ENCODE peak calls at places on chromosomes 6 and 20, in nine cellular contexts. X is fibroblast of mammary gland, W is mesendoderm, A is PC-3, N is left lung, P is stomach, C is BJ, Z is NT2/D1, O is tibial artery. D is an unnamed sample.

GRCh38 chr6:22838346-22838745 is 269.0 kb downstream of the HDGFL1 start:
- DNase-seq in X (peak), W (peak), A (no peak), N (no peak), P (no peak), C (no peak), Z (no peak), O (no peak), D (no peak)

GRCh38 chr20:24980321-24981053 is 12.1 kb downstream of the APMAP start:
- DNase-seq in X (no peak), W (no peak), A (no peak), N (peak), P (no peak), C (no peak), Z (no peak), O (no peak), D (no peak)

GRCh38 chr6:10595731-10596664 is 74.8 kb downstream of the GCNT2 start:
- DNase-seq in X (no peak), W (peak), A (peak), N (no peak), P (no peak), C (no peak), Z (peak), O (no peak), D (no peak)

GRCh38 chr20:11949711-11950110 is 32.0 kb downstream of the BTBD3 start:
- DNase-seq in X (no peak), W (no peak), A (no peak), N (no peak), P (no peak), C (no peak), Z (no peak), O (no peak), D (no peak)

GRCh38 chr20:63230800-63231268 is 4.9 kb upstream of the BIRC7 start:
- DNase-seq in X (peak), W (peak), A (peak), N (peak), P (peak), C (no peak), Z (no peak), O (peak), D (peak)

GRCh38 chr6:166747644-166748595 is 120.9 kb upstream of the RPS6KA2 start:
- DNase-seq in X (no peak), W (no peak), A (no peak), N (no peak), P (no peak), C (no peak), Z (no peak), O (no peak), D (no peak)

GRCh38 chr6:167907837-167908681 is 81.3 kb downstream of the AFDN start:
- DNase-seq in X (peak), W (peak), A (peak), N (no peak), P (no peak), C (no peak), Z (no peak), O (no peak), D (no peak)

GRCh38 chr6:111129003-111129402 is 41.7 kb downstream of the SLC16A10 start:
- DNase-seq in X (peak), W (no peak), A (no peak), N (no peak), P (peak), C (no peak), Z (no peak), O (peak), D (peak)

GRCh38 chr6:136309729-136310311 is 20.2 kb upstream of the BCLAF1 start:
- DNase-seq in X (no peak), W (no peak), A (no peak), N (no peak), P (no peak), C (no peak), Z (no peak), O (no peak), D (no peak)
- H3K4me3 ChIP-seq in X (no peak), W (no peak), A (no peak), N (no peak), P (no peak), C (no peak), Z (no peak), O (no peak), D (no peak)

GRCh38 chr6:5540375-5540774 is 279.1 kb downstream of the FARS2 start:
- DNase-seq in X (peak), W (no peak), A (no peak), N (no peak), P (no peak), C (no peak), Z (no peak), O (no peak), D (no peak)

GRCh38 chr6:5537967-5538366 is 276.7 kb downstream of the FARS2 start:
- DNase-seq in X (peak), W (no peak), A (peak), N (no peak), P (no peak), C (peak), Z (no peak), O (no peak), D (no peak)

GRCh38 chr6:5537132-5537531 is 275.8 kb downstream of the FARS2 start:
- DNase-seq in X (no peak), W (no peak), A (no peak), N (no peak), P (no peak), C (no peak), Z (no peak), O (no peak), D (no peak)

GRCh38 chr6:5541751-5542432 is 280.6 kb downstream of the FARS2 start:
- DNase-seq in X (peak), W (peak), A (peak), N (no peak), P (no peak), C (no peak), Z (peak), O (no peak), D (no peak)

DNA sequence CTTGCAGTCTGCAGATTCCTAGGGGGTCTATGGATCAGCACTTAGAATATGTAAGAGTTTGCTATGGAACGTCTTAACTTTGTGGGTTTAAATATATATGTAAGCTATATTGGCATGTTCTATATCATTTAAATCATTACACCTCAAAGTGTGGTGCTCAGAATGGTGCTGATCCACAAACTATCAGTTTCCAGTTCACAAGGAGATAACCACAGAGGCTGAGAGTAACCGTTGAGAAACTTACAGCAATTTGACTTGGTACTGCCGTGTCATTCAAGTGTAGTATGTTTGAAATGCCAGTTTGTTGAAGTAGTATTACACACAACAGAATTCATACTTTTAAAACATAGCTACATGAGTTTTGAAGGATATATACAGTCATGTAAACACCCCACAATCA is 279.7 kb downstream of the FARS2 start:
- DNase-seq in X (no peak), W (peak), A (no peak), N (no peak), P (no peak), C (no peak), Z (no peak), O (no peak), D (no peak)
- H3K4me3 ChIP-seq in X (no peak), W (no peak), A (no peak), N (no peak), P (no peak), C (no peak), Z (no peak), O (no peak), D (no peak)

GRCh38 chr6:77463308-77463880 is at the start of gene HTR1B:
- DNase-seq in X (no peak), W (peak), A (no peak), N (peak), P (peak), C (no peak), Z (no peak), O (no peak), D (no peak)

GRCh38 chr6:77468939-77469338 is 5.6 kb upstream of the HTR1B start:
- DNase-seq in X (no peak), W (no peak), A (no peak), N (no peak), P (no peak), C (no peak), Z (no peak), O (no peak), D (no peak)

GRCh38 chr6:77466055-77467028 is 3.1 kb upstream of the HTR1B start:
- DNase-seq in X (peak), W (peak), A (peak), N (peak), P (peak), C (no peak), Z (no peak), O (no peak), D (no peak)

GRCh38 chr6:77463881-77464867 is 883 bp upstream of the HTR1B start:
- DNase-seq in X (no peak), W (peak), A (no peak), N (peak), P (no peak), C (no peak), Z (peak), O (no peak), D (no peak)

DNA sequence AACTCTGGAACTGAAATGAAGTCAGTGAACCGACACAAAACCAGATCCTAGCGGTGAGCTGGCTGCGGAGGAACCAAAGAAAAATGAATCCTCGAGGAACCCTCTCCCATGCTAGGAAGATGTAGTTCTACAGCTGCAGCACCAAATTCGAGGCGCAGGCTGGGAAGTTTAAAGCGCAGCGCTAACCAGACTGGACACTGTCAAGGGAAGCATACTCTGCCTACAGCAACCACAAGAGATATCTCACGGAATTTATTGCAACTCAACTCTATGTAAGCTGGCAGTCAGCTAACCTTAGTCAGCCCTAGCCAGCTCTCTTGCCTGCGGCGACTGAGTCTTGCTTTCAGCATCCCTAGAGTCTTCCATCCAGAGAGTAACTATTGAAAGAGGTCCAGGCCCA is 3.7 kb upstream of the HTR1B start:
- DNase-seq in X (no peak), W (no peak), A (peak), N (no peak), P (no peak), C (no peak), Z (no peak), O (no peak), D (no peak)
- H3K4me3 ChIP-seq in X (peak), W (peak), A (no peak), N (peak), P (peak), C (peak), Z (peak), O (peak), D (peak)

DNA sequence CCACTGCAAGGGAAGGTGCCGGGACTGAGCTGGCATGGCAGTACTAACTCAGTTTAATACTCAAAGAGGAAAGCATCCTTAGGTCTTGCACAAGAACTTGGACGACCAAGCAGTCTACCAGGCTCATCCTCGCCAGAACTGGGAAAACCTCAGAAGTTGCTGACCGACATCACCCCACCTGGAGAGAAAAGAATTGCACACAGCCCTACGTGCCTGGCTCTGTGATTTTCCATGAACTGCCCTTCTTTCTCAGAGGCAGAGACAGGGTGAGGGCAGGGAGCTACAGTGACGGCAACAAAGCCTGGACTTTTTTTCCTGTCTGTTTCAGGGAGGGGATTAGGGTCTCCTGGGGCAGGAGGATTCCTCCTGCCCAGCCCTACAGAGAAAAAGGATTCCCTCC is 8.0 kb downstream of the JAG1 start:
- DNase-seq in X (peak), W (peak), A (no peak), N (no peak), P (no peak), C (no peak), Z (no peak), O (peak), D (no peak)
- H3K4me3 ChIP-seq in X (no peak), W (no peak), A (no peak), N (no peak), P (no peak), C (no peak), Z (no peak), O (peak), D (no peak)